ENCODE peak calls at places on chromosomes 13 and 19, in ten cellular contexts. U is T follicular helper cell; N is putamen; I is neuronal stem cell; X is NCI-H1092 treated with DMSO at 0.1 percent for 48 hours; J is stimulated activated CD8-positive, alpha-beta memory T cell treated with anti-CD3 and anti-CD28 coated beads, Interleukin-4, amount 100 ng/mL, for 1 hour; F is stimulated activated naive B cell treated with anti-CD40 and anti-IgM and Interleukin-4, amounts not matched to agents 10 μg/mL and 1 μg/mL and 100 μg/mL, for 72 hours; T is amygdala; W is HTR-8/SVneo; L is H1. B is an unnamed sample.

GRCh38 chr13:98429977-98430785 is 146.7 kb downstream of the STK24 start:
- DNase-seq in U (no peak), N (no peak), I (no peak), X (no peak), J (no peak), F (no peak), T (no peak), W (no peak), L (no peak), B (no peak)

GRCh38 chr13:113860051-113860471 is 3.8 kb downstream of the GAS6 start:
- DNase-seq in U (no peak), N (no peak), I (no peak), X (no peak), J (no peak), F (no peak), T (no peak), W (no peak), L (no peak), B (no peak)

GRCh38 chr13:36362251-36362650 is 16.1 kb upstream of the SPART start:
- DNase-seq in U (no peak), N (no peak), I (no peak), X (no peak), J (no peak), F (no peak), T (no peak), W (no peak), L (no peak), B (no peak)

GRCh38 chr19:57443121-57443696 is 8.1 kb downstream of the ZNF749 start:
- DNase-seq in U (no peak), N (no peak), I (no peak), X (no peak), J (no peak), F (no peak), T (no peak), W (no peak), L (no peak), B (no peak)

GRCh38 chr19:29293292-29293691 is 80.3 kb upstream of the UQCRFS1 start:
- DNase-seq in U (no peak), N (no peak), I (no peak), X (no peak), J (no peak), F (no peak), T (no peak), W (no peak), L (no peak), B (no peak)

GRCh38 chr13:33204130-33204927 is 81.2 kb downstream of the STARD13 start:
- DNase-seq in U (no peak), N (no peak), I (no peak), X (no peak), J (no peak), F (no peak), T (peak; percentile 12), W (no peak), L (no peak), B (peak; percentile 36)

GRCh38 chr19:3459322-3459881 is 20.9 kb downstream of the SMIM24 start:
- DNase-seq in U (no peak), N (peak; percentile 71), I (no peak), X (no peak), J (no peak), F (no peak), T (peak; percentile 67), W (no peak), L (no peak), B (peak; percentile 87)

GRCh38 chr19:7916137-7916907 is 1.7 kb downstream of the TGFBR3L start:
- DNase-seq in U (no peak), N (no peak), I (no peak), X (no peak), J (no peak), F (no peak), T (no peak), W (no peak), L (no peak), B (no peak)